ENCODE peak calls at places on chromosome 1, in nine cellular contexts. N is cardiac muscle cell, T is IMR-90, J is gastrocnemius medialis, K is lung, E is breast epithelium, B is HCT116, D is uterus, Y is thyroid gland. V is an unnamed sample.

GRCh38 chr1:2611621-2612437 is 21.0 kb downstream of the MMEL1 start:
- DNase-seq in E (no peak), Y (no peak), K (no peak), T (no peak), B (no peak), N (no peak), D (no peak), J (no peak), V (no peak)

GRCh38 chr1:110118636-110119396 is 6.6 kb downstream of the UBL4B start:
- DNase-seq in E (no peak), Y (no peak), B (no peak), D (no peak), K (no peak), J (no peak), T (peak; percentile 52), N (no peak), V (no peak)

GRCh38 chr1:244447024-244447423 is 4.7 kb downstream of the ADSS2 start:
- DNase-seq in D (no peak), T (no peak), J (no peak), B (no peak), N (no peak), K (no peak), E (no peak), Y (no peak), V (no peak)

GRCh38 chr1:84988588-84988987 is 8.3 kb downstream of the MCOLN2 start:
- DNase-seq in N (no peak), D (no peak), B (no peak), T (no peak), J (no peak), E (no peak), K (no peak), Y (no peak), V (no peak)

GRCh38 chr1:223487514-223488259 is 94.5 kb downstream of the CCDC185 start:
- DNase-seq in N (no peak), K (peak; percentile 74), D (no peak), B (no peak), J (no peak), E (no peak), Y (peak; percentile 75), T (no peak), V (no peak)

GRCh38 chr1:220681220-220681847 is 8.8 kb upstream of the C1orf115 start:
- DNase-seq in T (no peak), Y (no peak), D (no peak), N (no peak), K (no peak), E (no peak), J (no peak), B (no peak), V (no peak)

GRCh38 chr1:227918736-227919135 is 29.0 kb downstream of the WNT9A start:
- DNase-seq in B (no peak), J (no peak), N (no peak), E (no peak), K (no peak), D (no peak), T (no peak), Y (no peak), V (no peak)

GRCh38 chr1:9129391-9130041 is 614 bp upstream of the GPR157 start:
- DNase-seq in N (peak; percentile 64), J (peak; percentile 86), T (no peak), B (peak; percentile 69), E (peak; percentile 80), Y (peak; percentile 93), D (peak; percentile 90), K (peak; percentile 92), V (peak; percentile 90)

GRCh38 chr1:3679799-3680453 is 27.6 kb downstream of the TP73 start:
- DNase-seq in J (no peak), T (no peak), K (no peak), Y (no peak), E (no peak), N (no peak), B (no peak), D (no peak), V (no peak)

GRCh38 chr1:3683197-3683596 is 30.9 kb downstream of the TP73 start:
- DNase-seq in J (no peak), E (no peak), T (no peak), N (no peak), D (no peak), B (no peak), Y (no peak), K (no peak), V (no peak)

GRCh38 chr1:3681898-3682806 is 29.8 kb downstream of the TP73 start:
- DNase-seq in T (no peak), N (no peak), J (no peak), D (no peak), B (no peak), K (no peak), Y (no peak), E (no peak), V (no peak)

GRCh38 chr1:3680488-3681230 is 28.3 kb downstream of the TP73 start:
- DNase-seq in B (no peak), D (no peak), Y (no peak), K (no peak), N (no peak), J (no peak), E (no peak), T (no peak), V (peak; percentile 3)

DNA sequence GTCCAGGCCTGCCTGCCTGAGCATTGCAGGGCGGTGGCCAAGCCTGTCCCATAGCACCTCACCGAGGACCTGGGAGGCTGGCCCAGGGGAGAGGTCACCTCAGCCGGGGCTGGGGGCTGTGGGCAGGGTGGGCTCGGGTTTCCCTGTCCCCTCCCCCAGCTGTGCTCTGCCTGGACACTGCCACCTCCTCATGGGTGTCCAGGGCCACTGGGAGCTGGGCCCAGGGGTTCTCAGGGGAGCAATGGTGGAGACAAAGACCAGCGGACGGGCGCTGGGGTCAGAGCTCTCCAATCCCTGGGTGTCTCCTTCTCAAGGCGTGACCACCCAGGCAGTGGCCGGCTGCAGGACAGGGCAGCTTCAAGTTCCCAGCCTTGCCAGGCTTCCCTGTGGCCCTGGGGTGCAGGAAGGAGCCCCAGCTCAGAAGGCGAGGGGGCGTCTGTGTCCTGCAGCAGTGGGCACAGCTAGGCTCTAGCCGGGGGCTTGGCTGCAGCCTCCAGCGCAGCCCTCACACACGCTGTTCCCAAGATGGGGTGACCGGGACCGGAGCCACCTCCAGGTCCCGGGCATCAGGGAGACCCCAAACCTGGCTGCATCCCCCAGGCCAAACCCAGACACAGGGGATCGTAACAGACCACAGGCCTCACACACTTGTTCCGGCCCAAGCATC is 29.0 kb downstream of the TP73 start:
- DNase-seq in B (no peak), N (no peak), K (no peak), T (no peak), D (no peak), J (no peak), Y (no peak), E (no peak), V (no peak)
- H3K36me3 ChIP-seq in B (no peaks in the 10 kb centered on the region), N (no peaks in the 10 kb centered on the region), K (no peaks in the 10 kb centered on the region), T (no peaks in the 10 kb centered on the region), D (no peaks in the 10 kb centered on the region), J (no peaks in the 10 kb centered on the region), Y (no peaks in the 10 kb centered on the region), E (no peaks in the 10 kb centered on the region), V (no peaks in the 10 kb centered on the region)

GRCh38 chr1:166906647-166907046 is 30.6 kb upstream of the TADA1 start:
- DNase-seq in D (no peak), K (no peak), T (no peak), E (no peak), Y (no peak), J (no peak), B (no peak), N (peak; percentile 27), V (no peak)

GRCh38 chr1:166907763-166908162 is 31.7 kb upstream of the TADA1 start:
- DNase-seq in Y (no peak), J (no peak), B (no peak), K (no peak), E (no peak), D (no peak), N (no peak), T (no peak), V (no peak)

GRCh38 chr1:166905930-166906329 is 29.9 kb upstream of the TADA1 start:
- DNase-seq in E (no peak), B (no peak), D (no peak), K (no peak), J (no peak), N (peak; percentile 32), Y (no peak), T (peak; percentile 37), V (no peak)

GRCh38 chr1:166908942-166909341 is 32.9 kb upstream of the TADA1 start:
- DNase-seq in T (peak; percentile 4), E (no peak), N (no peak), J (no peak), B (no peak), D (no peak), K (no peak), Y (no peak), V (no peak)

GRCh38 chr1:166907051-166907450 is 31.0 kb upstream of the TADA1 start:
- DNase-seq in E (no peak), N (no peak), J (no peak), B (no peak), Y (no peak), D (no peak), T (no peak), K (no peak), V (no peak)
- H3K27ac ChIP-seq in E (no peak overlapping the region), N (no peak overlapping the region), J (no peak overlapping the region), B (no peak overlapping the region), Y (no peak overlapping the region), D (no peak overlapping the region), T (no peak overlapping the region), K (no peak overlapping the region), V (no peak overlapping the region)

GRCh38 chr1:99601709-99602403 is 44.1 kb upstream of the PALMD start:
- DNase-seq in B (no peak), T (no peak), N (no peak), K (no peak), E (no peak), J (no peak), Y (no peak), D (no peak), V (no peak)

GRCh38 chr1:99600782-99601181 is 45.1 kb upstream of the PALMD start:
- DNase-seq in N (no peak), K (no peak), J (no peak), D (no peak), B (no peak), E (no peak), Y (no peak), T (no peak), V (no peak)

GRCh38 chr1:99602404-99602969 is 43.4 kb upstream of the PALMD start:
- DNase-seq in J (no peak), B (no peak), K (no peak), E (no peak), D (no peak), Y (no peak), T (no peak), N (no peak), V (no peak)

GRCh38 chr1:99598738-99599411 is 47.0 kb upstream of the PALMD start:
- DNase-seq in E (no peak), B (no peak), D (peak; percentile 36), N (no peak), J (no peak), K (no peak), T (peak; percentile 8), Y (no peak), V (no peak)

DNA sequence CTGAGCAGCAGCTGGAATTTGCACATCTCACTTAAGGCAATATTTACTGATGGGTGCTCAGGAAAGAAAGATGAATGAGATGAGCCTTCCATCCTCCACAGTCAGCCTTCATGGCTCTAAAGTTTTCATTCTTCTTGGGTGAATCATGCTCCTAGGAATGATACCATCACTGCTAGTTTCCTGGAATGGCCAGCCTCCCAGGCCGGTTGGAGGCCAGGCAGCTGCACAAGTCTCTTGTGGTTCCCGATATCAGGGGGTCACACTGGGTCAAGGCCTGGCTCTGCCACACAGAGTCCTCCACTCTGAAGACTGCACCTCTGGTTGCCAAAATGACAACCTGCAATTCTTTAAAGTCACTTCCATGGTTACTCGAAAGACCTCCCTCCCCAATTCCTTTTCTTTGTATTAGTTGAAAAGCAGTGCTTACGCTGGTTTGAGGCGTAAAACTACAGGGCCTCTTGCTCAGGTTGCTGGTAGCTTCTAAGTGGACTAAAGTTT is 46.2 kb upstream of the PALMD start:
- DNase-seq in B (peak; percentile 0), E (no peak), N (peak; percentile 94), T (peak; percentile 94), Y (no peak), K (peak; percentile 30), J (no peak), D (peak; percentile 22), V (no peak)
- H3K36me3 ChIP-seq in B (no peaks in the 10 kb centered on the region), E (no peaks in the 10 kb centered on the region), N (no peaks in the 10 kb centered on the region), T (no peaks in the 10 kb centered on the region), Y (no peaks in the 10 kb centered on the region), K (no peaks in the 10 kb centered on the region), J (no peaks in the 10 kb centered on the region), D (no peaks in the 10 kb centered on the region), V (no peaks in the 10 kb centered on the region)

DNA sequence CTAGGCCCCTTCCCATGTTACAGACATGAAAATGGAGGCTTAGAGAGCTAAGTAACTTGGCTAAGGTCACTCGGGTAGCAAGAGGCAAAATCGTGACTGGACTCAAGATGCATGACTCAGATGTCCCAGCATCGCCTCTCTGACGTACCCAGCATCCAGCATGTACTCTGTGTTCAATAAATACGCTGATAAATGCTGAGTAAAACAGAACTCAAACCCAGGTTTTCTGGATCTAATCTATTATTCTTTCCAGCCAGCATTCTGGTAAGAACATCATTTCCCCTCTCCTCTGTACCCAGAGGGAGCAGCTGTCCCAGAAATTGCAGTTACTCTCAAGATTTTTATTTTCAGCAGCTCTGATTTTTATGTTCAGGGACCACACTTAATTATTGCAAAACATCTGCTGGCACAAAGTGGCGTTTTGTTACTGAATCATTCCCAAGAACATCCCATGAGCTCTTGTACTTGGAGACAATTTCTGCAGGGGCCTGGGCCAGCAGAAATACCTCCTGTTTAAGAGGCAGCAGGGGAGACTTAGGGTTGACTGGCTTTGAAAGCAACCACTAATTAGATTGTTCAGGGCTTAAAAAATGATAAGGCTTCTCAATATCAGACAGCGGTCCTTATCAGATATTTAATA is 249.0 kb downstream of the PRDM2 start:
- DNase-seq in T (no peak), K (no peak), Y (peak; percentile 5), D (peak; percentile 38), J (peak; percentile 62), N (peak; percentile 78), B (no peak), E (peak; percentile 33), V (no peak)
- H3K27ac ChIP-seq in T (no peak overlapping the region), K (peak overlapping the region; percentile 27), Y (peak overlapping the region; percentile 58), D (peak overlapping the region; percentile 70), J (peak overlapping the region; percentile 67), N (no peak overlapping the region), B (no peak overlapping the region), E (peak overlapping the region; percentile 80), V (no peak overlapping the region)